ENCODE peak calls at places on chromosome 20, in nine cellular contexts. Q is fibroblast of lung, T is psoas muscle, F is ascending aorta, V is AG09309, X is fibroblast of the aortic adventitia, I is epithelial cell of proximal tubule, H is heart left ventricle, Y is adrenal gland. M is an unnamed sample.

GRCh38 chr20:8972963-8973362 is 95.9 kb upstream of the PLCB4 start:
- DNase-seq in Q (no peak), H (no peak), T (no peak), I (no peak), X (no peak), V (no peak), Y (no peak), F (no peak), M (no peak)

GRCh38 chr20:58956078-58956477 is 25.0 kb upstream of the NELFCD start:
- DNase-seq in Y (no peak), F (no peak), Q (no peak), V (no peak), H (no peak), I (no peak), T (no peak), X (no peak), M (no peak)

GRCh38 chr20:57662028-57662312 is 41.7 kb upstream of the ZBP1 start:
- DNase-seq in Q (no peak), V (no peak), X (no peak), F (peak; percentile 30), Y (no peak), H (no peak), T (no peak), I (no peak), M (no peak)

GRCh38 chr20:63101781-63102719 is 95.3 kb upstream of the BHLHE23 start:
- DNase-seq in X (peak; percentile 52), V (peak; percentile 1), Q (peak; percentile 53), Y (peak; percentile 29), I (no peak), T (peak; percentile 33), H (peak; percentile 33), F (peak; percentile 66), M (peak; percentile 73)

GRCh38 chr20:40781340-40781916 is 92.4 kb upstream of the MAFB start:
- DNase-seq in X (no peak), Q (no peak), H (no peak), T (no peak), V (no peak), F (no peak), I (no peak), Y (no peak), M (no peak)

GRCh38 chr20:63903796-63904570 is 9.1 kb downstream of the DNAJC5 start:
- DNase-seq in V (no peak), F (no peak), T (no peak), X (no peak), I (no peak), Y (no peak), Q (no peak), H (no peak), M (no peak)

GRCh38 chr20:38836991-38837390 is 31.5 kb downstream of the PPP1R16B start:
- DNase-seq in I (no peak), T (no peak), H (no peak), V (no peak), X (no peak), Y (no peak), F (no peak), Q (no peak), M (peak; percentile 69)

GRCh38 chr20:48826064-48826463 is 1.7 kb downstream of the PREX1 start:
- DNase-seq in V (no peak), Q (no peak), T (no peak), Y (no peak), F (no peak), I (no peak), X (no peak), H (no peak), M (no peak)

GRCh38 chr20:59082077-59082740 is 39.6 kb upstream of the PRELID3B start:
- DNase-seq in T (no peak), I (no peak), V (no peak), F (no peak), H (no peak), Y (no peak), Q (peak; percentile 11), X (peak; percentile 7), M (peak; percentile 11)

GRCh38 chr20:46683939-46684750 is 5.1 kb downstream of the TP53RK start:
- DNase-seq in Y (peak; percentile 68), X (peak; percentile 79), V (no peak), T (peak; percentile 42), H (peak; percentile 26), Q (peak; percentile 87), I (no peak), F (peak; percentile 69), M (no peak)

GRCh38 chr20:33099842-33100538 is 20.5 kb downstream of the BPIFB4 start:
- DNase-seq in F (no peak), X (no peak), H (no peak), Q (no peak), T (no peak), V (no peak), I (no peak), Y (no peak), M (peak; percentile 31)

GRCh38 chr20:46108435-46108841 is 9.7 kb upstream of the CD40 start:
- DNase-seq in T (no peak), F (no peak), Q (no peak), I (no peak), Y (no peak), V (no peak), H (no peak), X (no peak), M (peak; percentile 93)

GRCh38 chr20:62142252-62143117 is 709 bp downstream of the PSMA7 start:
- DNase-seq in T (peak; percentile 44), I (no peak), X (no peak), Q (no peak), V (no peak), Y (no peak), H (no peak), F (peak; percentile 67), M (peak; percentile 19)

GRCh38 chr20:38999217-38999616 is 37.1 kb downstream of the DHX35 start:
- DNase-seq in H (no peak), Y (no peak), I (no peak), V (no peak), Q (no peak), F (no peak), T (no peak), X (no peak), M (no peak)

GRCh38 chr20:41169791-41170351 is 32.5 kb downstream of the PLCG1 start:
- DNase-seq in T (no peak), Q (peak; percentile 48), X (peak; percentile 50), H (no peak), F (peak; percentile 63), Y (no peak), V (peak; percentile 20), I (no peak), M (no peak)

GRCh38 chr20:3896302-3896701 is 7.1 kb downstream of the PANK2 start:
- DNase-seq in X (peak; percentile 71), F (no peak), H (no peak), Y (no peak), I (no peak), V (no peak), Q (peak; percentile 64), T (no peak), M (no peak)

GRCh38 chr20:62159835-62160234 is 16.3 kb downstream of the SS18L1 start:
- DNase-seq in X (no peak), H (no peak), I (no peak), T (no peak), F (no peak), Y (no peak), Q (no peak), V (no peak), M (peak; percentile 79)

GRCh38 chr20:4026093-4026601 is 10.8 kb upstream of the RNF24 start:
- DNase-seq in Q (peak; percentile 83), V (no peak), Y (no peak), F (peak; percentile 70), X (peak; percentile 82), I (no peak), H (peak; percentile 60), T (no peak), M (no peak)

GRCh38 chr20:63687419-63688233 is 8.8 kb upstream of the TNFRSF6B start:
- DNase-seq in T (no peak), X (no peak), F (no peak), I (no peak), V (no peak), Y (no peak), H (no peak), Q (no peak), M (no peak)

GRCh38 chr20:10863337-10864060 is 189.7 kb upstream of the JAG1 start:
- DNase-seq in F (no peak), I (peak; percentile 90), V (no peak), Y (peak; percentile 16), T (no peak), H (peak; percentile 28), X (peak; percentile 95), Q (peak; percentile 89), M (no peak)
- H3K4me3 ChIP-seq in F (no peak overlapping the region), I (peak overlapping the region; percentile 29), V (no peak overlapping the region), Y (no peak overlapping the region), T (no peak overlapping the region), H (no peak overlapping the region), X (peak overlapping the region; percentile 31), Q (peak overlapping the region; percentile 9), M (no peak overlapping the region)

DNA sequence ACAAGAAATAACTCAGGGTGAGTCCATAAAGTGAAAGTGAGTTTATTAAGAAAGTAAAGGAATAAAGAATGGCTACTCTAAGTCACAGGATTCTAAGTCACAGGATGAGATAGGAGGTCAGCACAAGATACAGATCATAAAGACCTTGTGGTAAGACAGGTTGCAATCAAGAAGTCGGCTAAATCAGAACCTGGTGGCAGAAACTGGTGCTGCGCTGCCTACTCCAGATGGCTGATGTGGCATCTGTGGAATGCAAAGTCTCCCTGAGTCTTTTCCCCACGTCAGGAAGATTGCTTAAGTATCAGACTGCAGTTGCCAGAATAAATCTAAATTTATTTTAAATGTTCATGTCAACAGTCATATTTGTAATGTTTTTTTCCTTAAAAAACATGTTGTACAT is 10.7 kb upstream of the KCNK15 start:
- DNase-seq in Y (no peak), I (no peak), X (peak; percentile 79), Q (peak; percentile 46), T (no peak), F (peak; percentile 91), V (no peak), H (no peak), M (no peak)
- TF ChIP-seq CTCF in Y (no peak), I (peak; percentile 44), X (peak; percentile 36), Q (peak; percentile 1), T (no peak), F (peak; percentile 47), V (peak; percentile 32), H (no peak), M (no peak)

DNA sequence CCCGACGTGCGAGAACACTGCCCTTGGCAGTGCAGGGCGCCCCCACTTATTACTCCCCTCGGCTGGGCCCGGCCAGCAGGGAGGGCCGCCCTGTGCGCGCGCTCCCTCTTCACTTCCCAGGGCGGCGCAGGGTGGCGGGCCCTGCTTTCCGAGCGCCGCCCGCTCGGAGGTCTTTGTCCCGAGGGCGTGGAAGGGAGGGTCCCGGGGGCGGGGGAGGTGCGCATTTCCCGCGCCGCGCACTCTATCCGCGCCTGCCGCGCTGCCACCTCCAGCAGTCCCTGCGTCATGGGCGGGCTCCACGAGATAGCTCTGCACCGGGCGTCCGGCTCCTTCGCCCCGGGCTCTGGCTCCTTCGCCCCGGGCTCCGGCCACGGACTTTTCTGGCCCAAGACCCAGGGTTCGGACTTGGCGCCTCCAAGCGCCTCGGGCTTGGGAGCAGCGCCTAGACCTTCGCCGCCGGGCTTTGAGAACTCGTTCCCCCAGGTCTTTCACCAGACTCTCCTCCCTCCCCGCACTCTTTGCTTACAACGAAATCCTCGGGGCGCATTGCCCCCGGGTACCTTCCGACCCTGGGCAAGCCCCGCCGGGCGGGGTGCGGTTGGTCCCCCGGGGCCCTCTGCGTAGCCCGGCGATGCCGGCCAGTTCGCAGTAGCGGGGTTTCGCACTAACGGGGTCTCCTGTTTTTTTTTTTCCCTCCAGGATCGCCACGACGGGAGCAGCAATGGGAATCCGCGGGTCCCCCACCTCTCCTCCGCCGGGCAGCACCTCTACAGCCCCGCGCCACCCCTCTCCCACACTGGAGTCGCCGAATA is 1.6 kb downstream of the TFAP2C start:
- DNase-seq in T (no peak), X (no peak), I (no peak), Q (no peak), F (no peak), V (no peak), Y (no peak), H (no peak), M (no peak)
- H3K4me3 ChIP-seq in T (peak overlapping the region; percentile 56), X (no peak overlapping the region), I (peak overlapping the region; percentile 50), Q (peak overlapping the region; percentile 54), F (peak overlapping the region; percentile 38), V (peak overlapping the region; percentile 84), Y (peak overlapping the region; percentile 8), H (no peak overlapping the region), M (no peak overlapping the region)

GRCh38 chr20:23106271-23106851 is 20.2 kb upstream of the CD93 start:
- DNase-seq in I (no peak), H (peak; percentile 33), Q (peak; percentile 90), X (no peak), T (no peak), Y (no peak), V (no peak), F (no peak), M (no peak)
- TF ChIP-seq CTCF in I (peak; percentile 2), H (no peak), Q (peak; percentile 13), X (no peak), T (no peak), Y (no peak), V (no peak), F (no peak), M (no peak)